ENCODE peak calls at places on chromosome 1, in eight cellular contexts. A, M, Z, N, F, B, X and E are unnamed samples.

GRCh38 chr1:31666290-31666963 is 21.8 kb upstream of the PEF1 start:
- DNase-seq in A (no peak), M (no peak), Z (no peak), N (peak; percentile 73), F (no peak), B (peak; percentile 66), X (no peak), E (peak; percentile 87)

GRCh38 chr1:235090406-235091069 is 38.1 kb downstream of the TOMM20 start:
- DNase-seq in A (no peak), M (no peak), Z (peak; percentile 55), N (no peak), F (no peak), B (no peak), X (no peak), E (no peak)

GRCh38 chr1:93140106-93140505 is 40.1 kb downstream of the TMED5 start:
- DNase-seq in A (no peak), M (no peak), Z (no peak), N (no peak), F (no peak), B (no peak), X (no peak), E (peak; percentile 9)

GRCh38 chr1:32195972-32196823 is 4.2 kb upstream of the CCDC28B start:
- DNase-seq in A (peak; percentile 22), M (peak; percentile 22), Z (no peak), N (peak; percentile 47), F (no peak), B (no peak), X (no peak), E (no peak)

GRCh38 chr1:7262611-7263010 is 477.4 kb downstream of the CAMTA1 start:
- DNase-seq in A (no peak), M (no peak), Z (no peak), N (no peak), F (no peak), B (no peak), X (no peak), E (peak; percentile 81)

GRCh38 chr1:27015260-27015659 is 2.6 kb upstream of the TENT5B start:
- DNase-seq in A (no peak), M (no peak), Z (no peak), N (no peak), F (no peak), B (no peak), X (no peak), E (no peak)

GRCh38 chr1:111290640-111291039 is at the start of gene CHIA:
- DNase-seq in A (no peak), M (no peak), Z (peak; percentile 4), N (no peak), F (peak; percentile 43), B (peak; percentile 13), X (peak; percentile 39), E (peak; percentile 76)

GRCh38 chr1:38344705-38345104 is 298.1 kb upstream of the POU3F1 start:
- DNase-seq in A (no peak), M (no peak), Z (no peak), N (no peak), F (no peak), B (no peak), X (no peak), E (no peak)

GRCh38 chr1:235015291-235015990 is 113.2 kb downstream of the TOMM20 start:
- DNase-seq in A (no peak), M (no peak), Z (no peak), N (no peak), F (no peak), B (no peak), X (no peak), E (no peak)

GRCh38 chr1:35175067-35176001 is 17.6 kb downstream of the SFPQ start:
- DNase-seq in A (no peak), M (no peak), Z (no peak), N (no peak), F (no peak), B (no peak), X (no peak), E (no peak)

GRCh38 chr1:112546076-112546475 is 37.3 kb downstream of the WNT2B start:
- DNase-seq in A (no peak), M (no peak), Z (no peak), N (no peak), F (no peak), B (no peak), X (no peak), E (no peak)

DNA sequence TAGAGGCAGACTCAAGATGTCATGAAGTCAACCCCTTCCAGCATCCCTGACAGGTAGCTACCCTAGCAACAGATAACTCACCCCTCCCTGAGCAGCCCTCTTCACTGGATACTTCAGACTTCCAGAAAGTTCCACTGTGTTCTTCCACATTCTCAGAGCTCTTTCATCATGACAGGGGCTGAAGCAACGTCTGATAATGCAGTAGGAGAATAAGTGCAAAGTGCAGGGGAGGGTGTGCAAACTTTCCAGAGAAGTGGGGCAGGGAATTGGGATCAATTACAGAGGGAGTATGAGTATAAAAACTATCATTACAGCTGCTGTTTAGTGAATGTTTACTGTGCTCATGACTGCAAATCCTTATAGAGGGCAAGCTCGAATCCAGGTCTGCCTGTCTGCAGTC is 26.4 kb upstream of the FOXE3 start:
- DNase-seq in A (no peak), M (no peak), Z (no peak), N (no peak), F (no peak), B (no peak), X (no peak), E (no peak)
- TF ChIP-seq CTCF in A (no peak), M (no peak), Z (no peak), N (no peak), F (no peak), B (no peak), X (no peak), E (no peak)

GRCh38 chr1:154752273-154753030 is 117.6 kb downstream of the KCNN3 start:
- DNase-seq in A (no peak), M (no peak), Z (no peak), N (no peak), F (no peak), B (no peak), X (no peak), E (peak; percentile 18)
- TF ChIP-seq CTCF in A (no peak), M (no peak), Z (no peak), N (no peak), F (no peak), B (no peak), X (no peak), E (no peak)

DNA sequence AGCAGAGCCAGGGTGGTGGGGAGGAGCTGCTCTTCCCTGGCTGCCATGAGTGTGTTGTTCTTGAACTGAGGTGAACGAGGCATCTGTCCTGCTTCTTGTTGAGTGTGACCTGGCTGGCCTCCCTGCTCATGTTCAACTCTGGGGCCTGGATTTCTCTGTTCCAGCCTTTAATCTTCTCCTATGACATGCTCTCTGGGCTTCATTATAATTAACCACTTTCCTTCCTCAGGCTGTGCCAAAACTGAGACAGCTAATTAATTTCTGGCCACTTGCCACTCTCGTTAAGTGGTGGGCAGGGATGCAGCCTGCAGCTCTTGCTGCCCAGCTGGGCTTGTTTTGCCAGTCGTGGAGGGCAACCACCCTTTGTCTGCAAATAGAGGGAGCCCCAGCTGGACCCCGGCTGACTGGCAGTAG is 23.3 kb downstream of the OPRD1 start:
- DNase-seq in A (no peak), M (no peak), Z (no peak), N (no peak), F (no peak), B (no peak), X (no peak), E (no peak)
- TF ChIP-seq CTCF in A (no peak), M (no peak), Z (no peak), N (no peak), F (no peak), B (no peak), X (no peak), E (no peak)

DNA sequence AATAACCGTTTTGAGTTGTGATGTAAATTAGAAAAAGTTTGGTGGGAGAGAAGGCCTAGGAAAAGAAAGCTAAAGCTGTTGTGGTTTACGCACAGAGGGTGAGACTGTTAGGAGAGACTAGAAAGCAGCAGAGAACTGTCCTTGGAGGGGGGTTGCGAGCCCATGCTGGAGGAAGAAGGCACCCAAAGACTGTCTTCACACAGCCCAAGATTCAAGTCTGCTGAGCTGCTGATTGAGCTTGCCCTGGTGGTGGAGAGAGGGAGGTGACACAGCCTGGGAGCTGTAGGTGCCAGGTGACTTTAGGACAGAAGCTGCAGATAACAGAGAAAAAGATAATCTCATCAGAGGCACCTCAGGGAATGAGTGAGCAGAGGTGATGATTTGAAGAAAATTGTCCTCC is 18.3 kb upstream of the TLR5 start:
- DNase-seq in A (no peak), M (no peak), Z (no peak), N (no peak), F (no peak), B (no peak), X (no peak), E (no peak)
- TF ChIP-seq CTCF in A (no peak), M (no peak), Z (no peak), N (no peak), F (no peak), B (no peak), X (no peak), E (no peak)

GRCh38 chr1:95916616-95917015 is 682.6 kb downstream of the RWDD3 start:
- DNase-seq in A (no peak), M (no peak), Z (no peak), N (peak; percentile 21), F (no peak), B (no peak), X (no peak), E (peak; percentile 13)
- TF ChIP-seq CTCF in A (no peak), M (no peak), Z (peak; percentile 44), N (peak; percentile 46), F (no peak), B (peak; percentile 46), X (no peak), E (peak; percentile 12)

GRCh38 chr1:21935393-21935804 is 1.7 kb downstream of the HSPG2 start:
- DNase-seq in A (no peak), M (no peak), Z (no peak), N (peak; percentile 53), F (no peak), B (no peak), X (no peak), E (no peak)
- TF ChIP-seq CTCF in A (no peak), M (no peak), Z (no peak), N (no peak), F (no peak), B (no peak), X (no peak), E (no peak)

DNA sequence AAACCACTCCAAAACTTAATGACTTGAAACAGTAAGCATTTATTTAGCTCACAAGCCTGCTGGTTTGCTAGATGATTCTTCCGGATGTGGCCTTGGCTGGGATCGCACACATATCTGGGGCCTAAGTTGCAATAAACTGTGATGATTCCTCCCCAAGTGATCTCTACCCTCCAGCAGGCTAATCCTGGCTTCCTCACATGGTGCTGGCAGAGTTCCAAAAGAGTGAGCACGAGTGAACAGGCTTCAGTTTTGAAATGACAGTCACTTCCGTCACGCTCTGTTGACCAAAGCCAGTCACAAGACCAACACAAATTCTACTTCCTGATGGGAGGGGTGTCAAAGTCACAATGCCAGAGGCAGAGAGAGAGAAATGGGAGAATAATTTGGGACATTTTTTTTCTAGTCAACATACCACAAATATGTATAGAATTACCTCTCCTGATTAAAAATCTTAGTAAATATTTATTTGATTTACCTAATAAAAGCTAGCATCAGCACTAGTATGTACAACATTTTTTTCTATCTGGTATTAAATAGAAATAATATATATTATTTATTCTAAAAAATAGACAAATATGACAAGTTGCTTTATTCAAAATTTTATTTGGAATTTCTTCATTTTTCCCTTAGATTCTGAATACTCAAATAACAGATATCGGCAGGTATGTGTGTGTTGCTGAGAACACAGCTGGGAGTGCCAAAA is 292.7 kb downstream of the TPR start:
- DNase-seq in A (peak; percentile 74), M (peak; percentile 87), Z (peak; percentile 85), N (no peak), F (no peak), B (peak; percentile 40), X (peak; percentile 80), E (peak; percentile 90)
- TF ChIP-seq CTCF in A (no peak), M (no peak), Z (no peak), N (no peak), F (no peak), B (no peak), X (no peak), E (no peak)